ENCODE peak calls at places on chromosomes 12 and 14, in six cellular contexts. N, H, P, W, U and K are unnamed samples.

GRCh38 chr12:14896477-14897184 is 11.0 kb upstream of the MGP start:
- DNase-seq in N (no peak), H (no peak), P (no peak), W (peak; percentile 59), U (no peak), K (no peak)

GRCh38 chr14:99602054-99602787 is 1.8 kb downstream of the CCDC85C start:
- DNase-seq in N (no peak), H (no peak), P (no peak), W (peak; percentile 33), U (no peak), K (no peak)

GRCh38 chr12:49672351-49673181 is 34.6 kb downstream of the FMNL3 start:
- DNase-seq in N (no peak), H (peak; percentile 31), P (no peak), W (no peak), U (no peak), K (no peak)

GRCh38 chr12:76029982-76030377 is 1.6 kb downstream of the PHLDA1 start:
- DNase-seq in N (no peak), H (peak; percentile 22), P (no peak), W (peak; percentile 45), U (peak; percentile 21), K (no peak)

GRCh38 chr14:75734848-75735247 is 73.8 kb downstream of the TTLL5 start:
- DNase-seq in N (no peak), H (no peak), P (no peak), W (no peak), U (no peak), K (no peak)

GRCh38 chr12:112961074-112961473 is 17.2 kb upstream of the OAS2 start:
- DNase-seq in N (no peak), H (no peak), P (no peak), W (no peak), U (no peak), K (no peak)

GRCh38 chr14:47539065-47539464 is 136.3 kb downstream of the MDGA2 start:
- DNase-seq in N (no peak), H (peak; percentile 6), P (no peak), W (peak; percentile 18), U (no peak), K (no peak)

GRCh38 chr12:42859612-42860011 is 270.1 kb upstream of the PRICKLE1 start:
- DNase-seq in N (no peak), H (no peak), P (no peak), W (no peak), U (no peak), K (no peak)

GRCh38 chr14:71464840-71465239 is 467.4 kb upstream of the RGS6 start:
- DNase-seq in N (no peak), H (no peak), P (no peak), W (no peak), U (no peak), K (no peak)

GRCh38 chr14:59215353-59215752 is 26.9 kb downstream of the DAAM1 start:
- DNase-seq in N (no peak), H (no peak), P (no peak), W (no peak), U (no peak), K (no peak)

GRCh38 chr12:70243510-70244331 is 488 bp downstream of the CNOT2 start:
- DNase-seq in N (peak; percentile 56), H (peak; percentile 64), P (peak; percentile 27), W (peak; percentile 58), U (peak; percentile 81), K (peak; percentile 85)

GRCh38 chr12:10540776-10541205 is 35.1 kb downstream of the EIF2S3B start:
- DNase-seq in N (no peak), H (no peak), P (no peak), W (peak; percentile 22), U (no peak), K (no peak)

GRCh38 chr12:89038831-89039509 is 313.3 kb downstream of the DUSP6 start:
- DNase-seq in N (no peak), H (no peak), P (no peak), W (no peak), U (no peak), K (no peak)

GRCh38 chr14:90660865-90661570 is 155.2 kb downstream of the TTC7B start:
- DNase-seq in N (no peak), H (no peak), P (no peak), W (no peak), U (no peak), K (no peak)

GRCh38 chr12:66905201-66905600 is 226.3 kb upstream of the GRIP1 start:
- DNase-seq in N (no peak), H (no peak), P (no peak), W (no peak), U (no peak), K (no peak)

DNA sequence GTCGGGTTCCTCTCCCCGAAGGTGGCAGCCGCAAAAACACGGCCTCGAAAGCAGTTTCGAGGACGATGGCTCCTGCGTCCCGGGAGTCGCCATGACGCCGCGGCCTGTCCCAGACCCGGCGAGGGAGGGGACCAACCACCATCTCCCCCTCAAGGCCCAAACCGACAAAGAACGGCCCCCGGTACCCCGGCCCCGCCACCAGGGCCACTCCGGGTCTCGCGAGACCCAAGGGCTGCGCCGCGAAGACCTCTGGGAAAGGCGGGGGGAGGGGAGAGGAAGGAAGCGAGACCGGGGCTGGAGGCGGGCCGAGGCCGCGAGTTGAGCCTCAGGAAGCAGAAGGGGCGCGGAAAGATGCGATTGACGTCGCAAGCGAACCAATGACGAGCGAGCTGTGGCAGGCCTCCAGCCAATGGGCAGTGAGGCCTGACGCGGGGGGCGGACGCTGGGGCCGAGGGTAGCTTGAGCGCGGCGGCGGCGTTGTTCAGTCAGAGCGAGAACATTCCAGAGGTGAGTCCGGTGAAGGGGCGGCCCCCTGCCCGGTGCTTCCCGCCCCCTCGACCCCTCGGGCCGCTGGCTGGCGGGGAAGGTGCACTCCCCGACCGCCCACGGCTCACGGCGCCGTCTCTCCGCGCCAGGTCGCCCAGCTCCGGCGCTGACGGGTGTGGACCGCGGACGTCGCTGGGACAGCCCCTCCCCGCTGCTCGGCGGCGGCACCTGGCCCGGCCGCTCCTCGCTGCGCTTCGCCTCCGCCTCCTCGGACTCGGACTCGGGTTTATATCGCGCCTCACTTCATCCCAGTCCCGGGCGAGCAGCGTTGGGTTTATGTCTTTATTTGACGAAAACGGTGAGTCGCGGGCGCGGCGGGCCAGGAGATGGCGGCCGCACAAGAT is at the start of gene EIF5:
- DNase-seq in N (peak; percentile 98), H (peak; percentile 99), P (peak; percentile 95), W (peak; percentile 98), U (peak; percentile 97), K (peak; percentile 100)
- TF ChIP-seq CTCF in N (no peak), H (no peak), P (no peak), W (peak; percentile 13), U (no peak), K (peak; percentile 4)

GRCh38 chr12:26226629-26227375 is 31.4 kb downstream of the SSPN start:
- DNase-seq in N (no peak), H (peak; percentile 46), P (no peak), W (peak; percentile 34), U (no peak), K (no peak)
- TF ChIP-seq CTCF in N (no peak), H (no peak), P (no peak), W (no peak), U (no peak), K (no peak)

DNA sequence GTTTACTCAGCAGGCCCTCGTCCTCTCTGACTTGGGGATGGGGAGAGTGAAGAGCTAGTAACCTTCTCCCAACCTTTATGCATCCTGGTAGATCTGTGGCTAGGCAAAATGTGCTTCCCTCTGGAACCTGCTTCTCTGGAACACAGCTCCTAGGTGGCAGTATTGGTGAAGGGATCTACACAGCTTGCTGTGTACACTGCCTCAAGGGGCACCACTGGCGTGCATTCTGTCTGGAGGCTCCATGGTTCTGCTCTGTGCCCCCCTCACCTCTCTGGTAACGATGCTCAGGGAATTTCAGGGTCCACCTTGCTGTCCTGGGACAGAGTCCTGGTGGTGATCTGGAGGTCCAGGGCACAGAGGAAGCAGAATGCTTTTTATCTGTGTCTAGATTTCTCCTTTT is 43.5 kb upstream of the KCNA5 start:
- DNase-seq in N (no peak), H (no peak), P (no peak), W (no peak), U (no peak), K (no peak)
- TF ChIP-seq CTCF in N (no peak), H (no peak), P (no peak), W (no peak), U (no peak), K (no peak)

GRCh38 chr12:111248981-111249380 is 119.9 kb downstream of the PHETA1 start:
- DNase-seq in N (no peak), H (no peak), P (no peak), W (peak; percentile 74), U (no peak), K (no peak)

GRCh38 chr12:111250251-111250881 is 118.5 kb downstream of the PHETA1 start:
- DNase-seq in N (no peak), H (no peak), P (no peak), W (no peak), U (no peak), K (no peak)

GRCh38 chr12:111247083-111247783 is 121.7 kb downstream of the PHETA1 start:
- DNase-seq in N (no peak), H (no peak), P (no peak), W (no peak), U (no peak), K (no peak)

GRCh38 chr12:111246477-111247011 is 122.4 kb downstream of the PHETA1 start:
- DNase-seq in N (no peak), H (no peak), P (no peak), W (no peak), U (no peak), K (no peak)

DNA sequence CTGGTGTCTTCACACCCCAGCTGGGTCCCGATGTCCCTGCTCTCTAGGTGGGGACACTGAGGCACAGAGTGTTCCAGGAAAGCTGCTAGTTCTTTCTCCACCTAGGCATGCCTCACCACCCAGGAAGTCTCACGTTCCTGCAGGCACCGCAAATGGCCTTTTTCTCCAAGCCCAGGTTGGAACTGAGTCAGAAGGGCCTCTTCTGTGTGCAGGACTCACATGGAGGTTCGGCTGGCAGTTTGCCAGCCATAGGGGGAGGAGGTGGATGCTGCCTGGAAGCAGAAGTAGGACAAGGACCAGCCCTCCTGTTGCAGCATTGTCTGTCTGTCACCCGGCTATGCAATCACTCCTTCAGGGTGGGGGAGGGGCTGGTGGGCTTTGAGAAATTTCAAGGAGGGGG is 120.7 kb downstream of the PHETA1 start:
- DNase-seq in N (no peak), H (no peak), P (no peak), W (peak; percentile 83), U (no peak), K (no peak)
- TF ChIP-seq CTCF in N (no peak), H (no peak), P (no peak), W (no peak), U (no peak), K (no peak)